ENCODE peak calls at places on chromosome X, in six cellular contexts. U, F, Z, D, K and E are unnamed samples.
A peak's percentile ranks its signal among the peaks of the same experiment; 100 is the strongest.

GRCh38 chrX:1945879-1946278 is 331.0 kb downstream of the ASMT start:
- DNase-seq in U (no peak), F (no peak), Z (no peak), D (no peak), K (no peak), E (no peak)

GRCh38 chrX:73877687-73878086 is 314.7 kb downstream of the CHIC1 start:
- DNase-seq in U (no peak), F (no peak), Z (no peak), D (no peak), K (no peak), E (no peak)

GRCh38 chrX:23511783-23512182 is 155.5 kb upstream of the PRDX4 start:
- DNase-seq in U (no peak), F (no peak), Z (no peak), D (no peak), K (no peak), E (no peak)

GRCh38 chrX:154373340-154374306 is 811 bp downstream of the FLNA start:
- DNase-seq in U (peak; percentile 72), F (peak; percentile 43), Z (no peak), D (peak; percentile 5), K (peak; percentile 59), E (no peak)

GRCh38 chrX:98501441-98501840 is 1617.7 kb downstream of the RPA4 start:
- DNase-seq in U (no peak), F (no peak), Z (no peak), D (no peak), K (no peak), E (no peak)

GRCh38 chrX:39196192-39197102 is 395.2 kb downstream of the MID1IP1 start:
- DNase-seq in U (no peak), F (peak; percentile 37), Z (peak; percentile 12), D (peak; percentile 90), K (no peak), E (peak; percentile 10)

GRCh38 chrX:122087353-122087752 is 1039.9 kb downstream of the GLUD2 start:
- DNase-seq in U (no peak), F (no peak), Z (no peak), D (no peak), K (no peak), E (no peak)

GRCh38 chrX:38610839-38611238 is 49.5 kb downstream of the TSPAN7 start:
- DNase-seq in U (no peak), F (no peak), Z (no peak), D (no peak), K (no peak), E (no peak)

GRCh38 chrX:68261060-68261672 is 172.1 kb downstream of the OPHN1 start:
- DNase-seq in U (no peak), F (no peak), Z (no peak), D (no peak), K (no peak), E (no peak)

GRCh38 chrX:23784487-23785301 is 1.7 kb downstream of the SAT1 start:
- DNase-seq in U (no peak), F (peak; percentile 57), Z (no peak), D (no peak), K (no peak), E (no peak)

GRCh38 chrX:123361371-123361770 is 177.3 kb downstream of the GRIA3 start:
- DNase-seq in U (no peak), F (no peak), Z (no peak), D (no peak), K (no peak), E (no peak)

GRCh38 chrX:63012574-63012973 is 338.6 kb downstream of the SPIN4 start:
- DNase-seq in U (no peak), F (no peak), Z (no peak), D (no peak), K (no peak), E (no peak)

DNA sequence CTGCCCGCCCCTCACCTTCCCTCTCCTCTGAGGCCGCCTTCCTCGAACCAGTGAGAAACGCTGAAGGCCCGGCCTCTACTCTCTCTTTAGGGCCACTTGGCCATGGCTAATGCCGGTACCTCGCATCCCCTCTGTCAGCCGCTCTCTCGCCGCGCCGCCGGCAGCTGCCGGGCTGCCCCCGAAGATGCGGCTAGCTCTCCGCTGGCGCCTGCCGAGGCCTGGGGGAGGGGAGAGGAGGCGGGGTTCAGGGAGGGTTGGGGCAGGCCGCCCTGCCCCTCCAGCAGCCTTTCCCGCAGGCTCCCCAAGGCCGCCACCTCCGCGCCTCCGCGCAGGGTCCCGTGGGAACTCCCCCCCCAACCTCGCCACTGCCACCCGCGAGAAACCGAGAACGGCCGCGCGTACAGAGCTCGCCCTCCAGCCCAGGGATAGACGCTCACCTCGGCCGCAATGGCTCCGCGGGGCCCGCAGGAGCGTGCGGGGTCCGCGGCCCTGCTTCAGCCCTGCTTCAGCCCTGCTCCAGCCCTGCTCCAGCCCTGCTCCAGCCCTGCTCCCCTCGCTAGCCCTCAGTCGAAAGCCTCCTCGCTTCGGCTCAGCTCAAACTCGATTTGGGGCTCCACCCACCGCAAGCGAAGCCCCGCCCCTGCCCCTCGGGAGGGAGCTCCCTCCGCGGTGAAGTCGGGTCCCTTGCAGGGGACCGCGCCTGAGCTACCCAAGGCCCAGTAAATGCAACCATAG is at the start of gene HUWE1:
- DNase-seq in U (peak; percentile 89), F (peak; percentile 73), Z (no peak), D (no peak), K (peak; percentile 52), E (peak; percentile 41)
- TF ChIP-seq POLR2A in U (no peak), F (peak; percentile 76), Z (peak; percentile 45), D (peak; percentile 89), K (peak; percentile 59), E (peak; percentile 85)

GRCh38 chrX:45007598-45007997 is 134.6 kb downstream of the KDM6A start:
- DNase-seq in U (no peak), F (no peak), Z (no peak), D (peak; percentile 50), K (no peak), E (peak; percentile 25)

GRCh38 chrX:45011597-45011996 is 138.6 kb downstream of the KDM6A start:
- DNase-seq in U (no peak), F (no peak), Z (no peak), D (no peak), K (no peak), E (no peak)

GRCh38 chrX:45011131-45011530 is 138.1 kb downstream of the KDM6A start:
- DNase-seq in U (no peak), F (no peak), Z (no peak), D (no peak), K (no peak), E (no peak)

GRCh38 chrX:45006002-45006800 is 133.2 kb downstream of the KDM6A start:
- DNase-seq in U (no peak), F (no peak), Z (no peak), D (no peak), K (no peak), E (no peak)

GRCh38 chrX:45009371-45010000 is 136.5 kb downstream of the KDM6A start:
- DNase-seq in U (no peak), F (no peak), Z (no peak), D (no peak), K (no peak), E (no peak)
- TF ChIP-seq TAF1 in U (no peak), F (no peak), Z (no peak), D (no peak), K (no peak), E (no peak)

GRCh38 chrX:118495958-118496762 is 545 bp downstream of the DOCK11 start:
- DNase-seq in U (peak; percentile 49), F (peak; percentile 20), Z (no peak), D (no peak), K (no peak), E (peak; percentile 34)
- TF ChIP-seq POLR2A in U (no peak), F (peak; percentile 38), Z (peak; percentile 68), D (peak; percentile 72), K (no peak), E (peak; percentile 75)

DNA sequence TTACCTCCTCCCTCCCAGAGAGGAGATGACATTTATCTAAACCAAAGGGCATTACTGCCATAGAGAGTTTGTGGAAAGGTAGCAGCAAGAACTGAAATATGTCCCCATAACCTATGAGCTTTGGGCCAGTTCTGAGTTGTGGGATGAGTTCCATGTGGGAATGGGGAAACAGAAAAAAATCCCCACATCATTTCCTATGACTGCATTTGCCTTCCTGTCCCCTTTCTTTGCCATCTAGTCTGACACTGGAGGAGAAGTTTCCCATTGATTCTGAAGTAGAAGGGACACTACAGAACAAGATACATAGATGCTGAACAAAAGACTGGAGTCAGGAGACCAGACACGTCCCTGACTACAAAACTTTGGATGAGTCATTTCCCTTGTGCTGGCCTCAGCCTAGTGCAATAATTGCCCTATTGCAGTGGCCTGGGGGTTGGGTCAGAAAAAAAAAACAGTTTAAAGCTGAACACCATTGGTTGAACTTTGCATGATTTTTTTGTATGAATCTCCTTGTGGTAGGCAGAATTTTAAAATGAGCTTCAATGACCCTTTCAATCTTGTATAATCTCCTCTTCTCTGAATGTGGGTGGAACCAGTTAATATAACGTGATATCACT is 22.1 kb downstream of the BEX3 start:
- DNase-seq in U (no peak), F (peak; percentile 32), Z (no peak), D (no peak), K (peak; percentile 34), E (no peak)
- TF ChIP-seq TAF1 in U (no peak), F (no peak), Z (no peak), D (no peak), K (no peak), E (no peak)

DNA sequence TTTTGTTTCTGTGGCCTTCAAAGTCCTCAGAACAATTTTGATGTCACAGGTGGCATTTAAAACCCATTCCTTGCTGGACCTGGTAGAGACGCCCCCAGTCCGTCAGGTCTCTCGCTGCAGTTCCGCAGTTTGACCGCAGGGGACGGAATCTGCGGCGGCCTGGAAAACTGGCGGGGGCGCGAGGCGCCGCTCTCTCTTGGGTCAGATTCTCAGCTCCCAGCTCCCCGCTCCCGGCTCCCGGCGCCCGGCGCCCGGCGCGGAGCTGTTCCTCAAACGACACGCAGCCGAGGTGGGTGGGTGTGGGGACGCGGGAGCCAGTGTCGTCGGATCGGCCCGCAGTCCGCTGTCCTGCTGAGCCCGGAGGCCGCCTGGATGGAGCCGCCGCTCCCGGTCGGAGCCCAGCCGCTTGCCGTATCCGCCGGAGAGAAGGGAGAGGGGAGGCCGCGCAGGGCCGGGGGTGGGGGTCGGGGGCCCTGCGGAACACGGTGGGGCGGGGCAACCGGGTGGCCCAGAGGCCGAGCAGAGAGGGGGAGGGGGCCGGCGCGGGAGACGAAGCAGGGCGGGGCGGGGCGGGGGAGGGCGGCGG is at the start of gene OCRL:
- DNase-seq in U (peak; percentile 72), F (peak; percentile 82), Z (peak; percentile 46), D (no peak), K (peak; percentile 51), E (peak; percentile 50)
- TF ChIP-seq POLR2A in U (no peak), F (peak; percentile 73), Z (no peak), D (no peak), K (peak; percentile 29), E (no peak)